ENCODE peak calls at places on chromosomes 6 and 20, in six cellular contexts. G is neural progenitor cell; C is CD8-positive, alpha-beta T cell; Y is PC-3; V is GM12865; K is spleen. Z is an unnamed sample.

GRCh38 chr6:31057426-31058003 is 47.2 kb downstream of the MUC22 start:
- DNase-seq in G (peak), C (no peak), Y (peak), V (no peak), K (no peak), Z (no peak)

GRCh38 chr6:43269273-43270007 is 26.2 kb downstream of the TTBK1 start:
- DNase-seq in G (peak), C (peak), Y (no peak), V (no peak), K (no peak), Z (no peak)

GRCh38 chr6:78400076-78400475 is 467.3 kb upstream of the IRAK1BP1 start:
- DNase-seq in G (no peak), C (no peak), Y (no peak), V (no peak), K (no peak), Z (no peak)

GRCh38 chr20:3847419-3847940 is 846 bp downstream of the MAVS start:
- DNase-seq in G (no peak), C (no peak), Y (peak), V (no peak), K (no peak), Z (no peak)

GRCh38 chr20:15742627-15743026 is 830.6 kb downstream of the KIF16B start:
- DNase-seq in G (no peak), C (no peak), Y (peak), V (no peak), K (no peak), Z (no peak)

GRCh38 chr6:293185-294174 is 1.2 kb downstream of the DUSP22 start:
- DNase-seq in G (peak), C (peak), Y (peak), V (peak), K (peak), Z (no peak)

GRCh38 chr20:19211252-19211651 is 1.2 kb upstream of the SLC24A3 start:
- DNase-seq in G (no peak), C (no peak), Y (no peak), V (no peak), K (no peak), Z (no peak)

GRCh38 chr6:136592930-136593673 is 42.9 kb upstream of the MAP7 start:
- DNase-seq in G (no peak), C (no peak), Y (no peak), V (no peak), K (no peak), Z (no peak)

GRCh38 chr6:130927305-130927704 is 100.1 kb downstream of the SMLR1 start:
- DNase-seq in G (peak), C (no peak), Y (peak), V (no peak), K (no peak), Z (no peak)

GRCh38 chr6:32785781-32786533 is 22.6 kb upstream of the HLA-DQB2 start:
- DNase-seq in G (peak), C (peak), Y (peak), V (peak), K (no peak), Z (peak)

GRCh38 chr6:25962368-25963127 is at the start of gene TRIM38:
- DNase-seq in G (no peak), C (peak), Y (peak), V (peak), K (no peak), Z (no peak)

GRCh38 chr20:47196091-47197081 is 160.1 kb downstream of the ZMYND8 start:
- DNase-seq in G (peak), C (peak), Y (peak), V (peak), K (peak), Z (peak)

GRCh38 chr6:63802606-63803206 is 167.1 kb downstream of the PHF3 start:
- DNase-seq in G (no peak), C (no peak), Y (peak), V (peak), K (no peak), Z (no peak)

GRCh38 chr6:29850011-29850553 is 22.5 kb downstream of the HLA-G start:
- DNase-seq in G (no peak), C (peak), Y (no peak), V (no peak), K (no peak), Z (no peak)

GRCh38 chr6:146364816-146365594 is 178.6 kb upstream of the RAB32 start:
- DNase-seq in G (no peak), C (no peak), Y (peak), V (no peak), K (no peak), Z (no peak)

GRCh38 chr6:43921548-43922422 is 151.8 kb downstream of the VEGFA start:
- DNase-seq in G (no peak), C (no peak), Y (no peak), V (no peak), K (peak), Z (no peak)

GRCh38 chr6:169978615-169979161 is 227.3 kb downstream of the ERMARD start:
- DNase-seq in G (no peak), C (no peak), Y (no peak), V (no peak), K (peak), Z (no peak)

GRCh38 chr20:10263385-10264165 is 44.9 kb downstream of the SNAP25 start:
- DNase-seq in G (no peak), C (no peak), Y (no peak), V (no peak), K (no peak), Z (no peak)

GRCh38 chr6:11368760-11369159 is 136.3 kb upstream of the NEDD9 start:
- DNase-seq in G (no peak), C (no peak), Y (peak), V (peak), K (no peak), Z (no peak)

DNA sequence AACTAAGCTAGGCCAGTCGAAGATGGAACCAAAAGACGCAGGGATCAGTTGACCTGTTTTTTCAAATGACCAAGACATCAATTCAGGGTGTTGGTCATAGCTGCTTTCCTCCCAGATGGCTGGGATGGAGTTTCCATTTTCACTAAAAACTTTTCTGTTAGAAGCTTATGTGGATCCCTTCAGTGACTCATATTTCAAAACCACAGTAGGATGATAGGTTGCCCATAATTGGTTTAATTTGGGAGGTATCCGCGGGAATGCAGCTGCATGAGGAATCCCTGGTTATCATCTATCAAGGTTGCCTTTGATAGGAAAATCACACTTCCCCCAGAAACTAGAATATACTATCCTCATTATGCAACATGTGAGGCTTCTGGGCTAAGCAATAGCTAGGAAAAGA is 150.9 kb upstream of the MLIP start:
- DNase-seq in G (no peak), C (no peak), Y (peak), V (no peak), K (no peak), Z (no peak)
- H3K4me3 ChIP-seq in G (no peak), C (no peak), Y (no peak), V (no peak), K (no peak), Z (no peak)

DNA sequence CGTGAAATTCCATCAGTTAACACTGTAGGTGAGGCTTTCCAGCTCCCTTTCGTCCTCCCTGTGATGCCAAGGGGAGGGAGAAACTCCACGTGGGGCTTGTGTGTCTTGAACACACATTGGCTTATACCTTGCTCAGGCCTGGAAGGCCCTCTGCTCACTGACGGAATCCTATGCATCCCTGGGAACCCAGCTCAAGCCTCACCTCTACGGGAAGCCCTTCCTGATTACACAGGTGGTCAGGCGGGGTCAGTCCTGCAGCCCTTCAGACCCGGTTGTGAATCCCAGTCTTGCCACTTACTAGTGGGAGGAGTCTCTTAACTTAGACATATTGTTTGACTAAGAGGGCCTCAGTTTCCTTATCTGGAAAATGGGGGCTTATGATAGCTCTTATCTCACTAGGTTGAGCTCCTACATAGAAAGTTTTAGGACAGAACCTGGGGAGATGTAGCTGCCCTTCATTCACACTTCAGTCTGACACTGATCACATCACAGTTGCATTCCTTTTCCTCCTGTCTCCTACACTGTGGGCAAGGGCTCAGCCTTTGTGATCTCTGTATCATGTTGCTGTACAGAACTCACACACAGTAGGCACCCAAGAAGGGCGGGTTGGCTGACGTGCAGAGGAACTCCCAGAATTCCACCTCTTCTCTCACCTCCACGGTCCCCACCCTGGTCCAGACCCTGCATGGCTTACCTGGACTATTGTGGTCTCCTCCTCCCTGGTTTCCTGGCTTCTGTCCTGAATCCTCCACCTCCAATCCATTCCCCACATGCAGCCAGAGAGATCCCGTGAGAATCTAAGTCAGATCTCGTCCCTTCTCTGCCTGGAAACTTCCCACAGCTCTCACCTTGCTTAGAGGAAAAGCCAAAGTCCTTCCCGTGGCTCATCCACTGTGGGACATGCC is 129.6 kb downstream of the CEBPB start:
- DNase-seq in G (no peak), C (no peak), Y (no peak), V (no peak), K (peak), Z (no peak)
- H3K4me3 ChIP-seq in G (no peak), C (no peak), Y (peak), V (no peak), K (no peak), Z (no peak)

GRCh38 chr20:43590036-43590391 is 723 bp upstream of the IFT52 start:
- DNase-seq in G (peak), C (no peak), Y (no peak), V (peak), K (no peak), Z (peak)
- H3K4me3 ChIP-seq in G (peak), C (peak), Y (peak), V (peak), K (peak), Z (peak)

DNA sequence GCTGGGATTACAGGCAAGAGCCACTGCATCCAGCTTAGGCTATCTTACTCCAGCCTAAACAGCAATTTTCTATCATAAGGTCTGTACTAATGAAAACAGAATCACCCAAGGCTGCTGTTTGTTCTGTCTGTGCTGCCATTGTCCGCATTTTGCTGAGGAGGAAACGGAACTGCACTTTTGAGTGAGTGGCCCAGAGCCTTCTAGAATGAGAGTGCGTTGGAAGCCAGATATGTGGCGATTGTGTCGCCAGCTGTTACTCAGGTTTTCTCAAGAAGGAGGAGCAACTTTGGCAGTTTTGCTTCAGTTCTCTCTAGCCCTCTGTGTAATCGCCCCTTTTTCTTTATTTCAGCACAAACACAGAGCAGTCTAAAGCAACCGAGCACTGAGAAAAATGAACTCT is 18.3 kb downstream of the PRDM1 start:
- DNase-seq in G (no peak), C (no peak), Y (no peak), V (no peak), K (no peak), Z (no peak)
- H3K4me3 ChIP-seq in G (no peak), C (no peak), Y (no peak), V (no peak), K (no peak), Z (no peak)